ENCODE peak calls at places on chromosomes 2 and 18, in eight cellular contexts. A is astrocyte of the spinal cord, R is AG04450, X is cardiac fibroblast, Q is iPS DF 6.9, C is spleen, M is fibroblast of mammary gland, H is ovary. B is an unnamed sample.

GRCh38 chr18:36284671-36285295 is 12.7 kb upstream of the FHOD3 start:
- DNase-seq in A (peak), R (peak), X (peak), Q (no peak), C (no peak), M (peak), H (no peak), B (peak)

GRCh38 chr18:78986018-78986481 is 6.4 kb downstream of the SALL3 start:
- DNase-seq in A (peak), R (no peak), X (peak), Q (no peak), C (no peak), M (peak), H (no peak), B (peak)

GRCh38 chr2:23487735-23488492 is 102.9 kb downstream of the KLHL29 start:
- DNase-seq in A (peak), R (peak), X (peak), Q (no peak), C (peak), M (peak), H (no peak), B (peak)

GRCh38 chr18:46155652-46156051 is 51.5 kb downstream of the HAUS1 start:
- DNase-seq in A (peak), R (peak), X (peak), Q (no peak), C (no peak), M (peak), H (no peak), B (peak)

GRCh38 chr2:12675352-12675795 is 41.4 kb upstream of the TRIB2 start:
- DNase-seq in A (peak), R (no peak), X (peak), Q (no peak), C (no peak), M (peak), H (no peak), B (no peak)

GRCh38 chr2:174681983-174682577 is 82.2 kb downstream of the CHRNA1 start:
- DNase-seq in A (peak), R (no peak), X (peak), Q (no peak), C (peak), M (peak), H (peak), B (no peak)

GRCh38 chr18:22332590-22332989 is 85.1 kb downstream of the CTAGE1 start:
- DNase-seq in A (no peak), R (no peak), X (no peak), Q (no peak), C (no peak), M (no peak), H (no peak), B (peak)

GRCh38 chr18:4870177-4870773 is 326.8 kb downstream of the AKAIN1 start:
- DNase-seq in A (no peak), R (no peak), X (no peak), Q (no peak), C (no peak), M (peak), H (no peak), B (no peak)

GRCh38 chr2:181785677-181786344 is 105.5 kb upstream of the NEUROD1 start:
- DNase-seq in A (peak), R (no peak), X (no peak), Q (no peak), C (no peak), M (peak), H (no peak), B (no peak)

GRCh38 chr18:63395503-63395902 is 26.8 kb downstream of the VPS4B start:
- DNase-seq in A (no peak), R (no peak), X (no peak), Q (no peak), C (no peak), M (no peak), H (no peak), B (no peak)

DNA sequence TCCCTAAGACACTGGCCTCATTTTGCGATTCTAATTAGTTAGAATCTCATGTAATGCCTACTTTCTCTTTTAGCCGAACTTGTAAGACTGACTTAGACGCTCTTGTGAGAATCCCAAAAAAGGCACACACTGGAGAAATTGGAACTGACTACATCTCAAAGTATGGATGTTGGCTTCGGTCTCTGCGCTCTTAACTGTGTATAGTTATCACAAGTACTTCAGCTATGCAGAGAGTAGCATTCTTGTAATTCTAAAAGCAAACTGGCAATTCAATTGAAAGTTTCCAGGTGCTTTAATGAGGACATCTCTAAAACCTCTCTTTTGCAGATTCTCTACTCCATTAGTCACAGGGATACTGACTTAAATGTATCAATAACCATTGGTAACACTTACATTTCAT is 567.9 kb downstream of the DCC start:
- DNase-seq in A (no peak), R (no peak), X (no peak), Q (no peak), C (no peak), M (no peak), H (no peak), B (no peak)
- H3K4me3 ChIP-seq in A (no peak), R (no peak), X (no peak), Q (no peak), C (no peak), M (no peak), H (no peak), B (no peak)

DNA sequence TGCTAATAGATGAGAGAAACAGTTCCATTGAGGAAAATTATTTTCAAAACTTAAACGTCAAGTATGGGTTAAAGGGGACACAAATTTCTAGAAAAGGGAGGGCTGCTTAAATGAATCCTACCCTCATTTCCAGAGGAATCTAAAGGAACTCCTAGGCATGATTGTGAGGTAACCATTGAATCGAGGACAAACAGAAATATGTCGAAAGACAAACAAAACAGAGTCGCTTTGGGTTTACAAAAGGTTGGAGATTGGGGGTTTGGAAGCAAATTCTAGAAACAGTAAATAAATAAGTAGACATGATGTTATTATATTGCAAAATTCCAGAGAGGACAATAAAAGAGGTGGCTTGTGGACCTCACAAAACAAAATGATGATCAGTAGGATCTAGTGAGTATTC is 173.1 kb downstream of the FTCDNL1 start:
- DNase-seq in A (no peak), R (no peak), X (no peak), Q (no peak), C (no peak), M (no peak), H (no peak), B (no peak)
- H3K4me3 ChIP-seq in A (no peak), R (no peak), X (no peak), Q (no peak), C (no peak), M (no peak), H (no peak), B (no peak)

DNA sequence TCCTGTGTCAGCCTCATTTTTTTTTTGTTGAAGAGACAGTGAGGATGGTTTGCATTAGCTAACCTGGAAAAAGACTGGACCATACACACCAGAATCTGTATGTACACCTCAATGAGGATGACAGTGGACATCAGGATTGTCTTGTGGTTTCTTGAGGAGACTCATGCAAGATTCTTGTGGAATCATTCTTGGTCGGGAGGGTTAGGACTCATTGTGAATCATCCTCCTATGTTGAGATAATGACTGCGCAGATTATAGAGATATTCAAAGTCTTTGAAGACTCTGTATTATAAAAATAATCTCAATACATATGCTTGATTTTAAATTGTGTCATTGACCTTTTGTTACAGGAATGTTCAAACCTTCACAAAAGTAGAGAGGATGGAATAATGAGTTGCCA is 49.1 kb upstream of the DOCK10 start:
- DNase-seq in A (peak), R (peak), X (peak), Q (no peak), C (no peak), M (peak), H (no peak), B (no peak)
- H3K4me3 ChIP-seq in A (no peak), R (no peak), X (no peak), Q (no peak), C (no peak), M (no peak), H (no peak), B (no peak)

GRCh38 chr18:34222396-34223163 is 2.1 kb downstream of the NOL4 start:
- DNase-seq in A (peak), R (no peak), X (peak), Q (peak), C (peak), M (peak), H (no peak), B (no peak)

GRCh38 chr18:34223893-34224422 is 755 bp downstream of the NOL4 start:
- DNase-seq in A (peak), R (no peak), X (no peak), Q (no peak), C (no peak), M (no peak), H (no peak), B (no peak)

GRCh38 chr18:34223164-34223892 is 1.4 kb downstream of the NOL4 start:
- DNase-seq in A (peak), R (no peak), X (no peak), Q (peak), C (peak), M (no peak), H (no peak), B (no peak)

GRCh38 chr18:34224423-34225217 is at the start of gene NOL4:
- DNase-seq in A (peak), R (no peak), X (peak), Q (peak), C (peak), M (no peak), H (no peak), B (no peak)

DNA sequence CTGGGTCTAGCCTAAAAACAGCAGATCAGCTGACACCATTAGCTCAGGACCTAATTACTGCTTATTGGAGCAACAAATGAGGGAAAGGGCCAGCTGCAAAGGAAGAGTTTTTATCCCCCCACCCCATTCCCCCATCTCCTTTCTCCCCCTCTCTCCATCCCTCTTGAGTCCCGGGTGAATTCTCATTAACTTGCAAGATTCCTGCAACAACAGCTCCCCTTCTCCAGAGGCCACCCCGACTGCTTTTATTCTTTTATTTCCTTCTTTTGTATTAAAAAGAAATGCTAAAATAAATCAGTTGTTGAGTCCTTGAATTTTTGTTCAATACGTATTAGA is 473 bp upstream of the NOL4 start:
- DNase-seq in A (no peak), R (no peak), X (no peak), Q (no peak), C (no peak), M (no peak), H (no peak), B (no peak)
- H3K4me3 ChIP-seq in A (peak), R (no peak), X (no peak), Q (no peak), C (peak), M (no peak), H (peak), B (no peak)

GRCh38 chr18:12338382-12338781 is 30.3 kb downstream of the TUBB6 start:
- DNase-seq in A (no peak), R (no peak), X (no peak), Q (no peak), C (no peak), M (no peak), H (no peak), B (no peak)

GRCh38 chr18:12334280-12335262 is 26.5 kb downstream of the TUBB6 start:
- DNase-seq in A (no peak), R (no peak), X (no peak), Q (no peak), C (no peak), M (no peak), H (no peak), B (no peak)

GRCh38 chr18:12335503-12335902 is 27.5 kb downstream of the TUBB6 start:
- DNase-seq in A (no peak), R (no peak), X (no peak), Q (no peak), C (no peak), M (no peak), H (no peak), B (no peak)

GRCh38 chr18:12336887-12337286 is 28.8 kb downstream of the TUBB6 start:
- DNase-seq in A (peak), R (no peak), X (no peak), Q (no peak), C (no peak), M (peak), H (no peak), B (no peak)

DNA sequence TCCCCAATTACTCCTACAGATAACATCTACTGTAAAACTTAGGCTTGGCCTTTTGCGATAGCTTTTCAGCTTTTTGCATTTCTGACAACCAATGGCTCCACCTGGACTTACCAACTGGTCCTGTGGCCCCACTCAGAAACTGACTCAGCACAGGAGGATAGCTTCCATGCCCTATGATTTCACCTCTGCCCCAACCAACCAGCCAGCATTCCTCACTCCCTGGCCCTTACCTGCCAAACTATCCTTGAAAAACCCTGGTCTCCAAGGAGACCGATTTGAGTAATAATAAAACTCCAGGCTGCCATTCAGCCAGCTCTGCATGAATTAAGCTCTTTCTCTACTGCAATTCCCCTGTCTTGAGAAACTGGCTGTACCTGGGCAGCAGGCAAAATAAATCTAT is 28.2 kb downstream of the TUBB6 start:
- DNase-seq in A (no peak), R (no peak), X (no peak), Q (peak), C (no peak), M (no peak), H (no peak), B (no peak)
- H3K4me3 ChIP-seq in A (no peak), R (no peak), X (no peak), Q (no peak), C (no peak), M (no peak), H (no peak), B (no peak)

DNA sequence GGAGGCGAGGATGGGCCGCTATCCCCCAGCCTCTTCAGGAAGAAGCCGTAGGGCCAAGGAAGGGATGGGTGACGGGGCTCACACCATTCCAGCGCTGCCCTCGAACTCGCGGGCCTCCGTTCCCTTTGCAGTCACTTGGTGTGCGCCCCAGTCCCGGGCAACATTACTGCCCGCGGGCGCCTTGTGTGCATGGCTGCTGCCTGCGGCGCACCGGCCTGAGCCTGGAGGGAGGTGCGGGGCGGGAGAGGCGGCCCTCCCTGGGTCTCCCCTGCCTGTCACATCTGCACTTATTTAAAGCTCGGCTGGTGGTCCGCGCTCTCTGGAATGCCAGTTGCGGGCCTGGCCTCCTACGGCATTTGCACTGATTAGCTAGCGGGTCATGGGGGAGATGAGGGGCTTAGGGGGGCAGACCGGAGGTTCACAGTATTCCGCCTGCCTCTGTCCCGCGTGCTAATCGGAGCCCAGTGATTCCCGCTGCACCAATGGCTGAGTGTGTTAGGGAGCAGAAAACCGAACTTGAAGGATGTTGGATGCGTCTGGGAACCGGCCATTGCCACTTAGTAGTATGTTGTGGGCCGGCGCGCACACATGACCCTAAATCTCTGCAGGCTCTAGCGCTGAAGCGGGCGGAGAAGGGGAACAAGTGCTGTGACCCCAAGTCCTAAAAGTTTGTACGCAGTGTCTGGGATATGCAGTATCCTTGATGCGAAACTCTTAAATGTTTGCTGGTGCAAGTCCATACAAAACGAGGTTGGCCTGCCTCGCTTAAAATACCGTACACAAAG is 161.1 kb upstream of the SIX2 start:
- DNase-seq in A (no peak), R (no peak), X (no peak), Q (peak), C (no peak), M (no peak), H (no peak), B (no peak)
- H3K4me3 ChIP-seq in A (peak), R (no peak), X (peak), Q (peak), C (peak), M (no peak), H (no peak), B (no peak)

GRCh38 chr2:219440388-219441256 is 6.0 kb downstream of the SPEG start:
- DNase-seq in A (no peak), R (no peak), X (no peak), Q (no peak), C (no peak), M (peak), H (no peak), B (no peak)
- H3K4me3 ChIP-seq in A (no peak), R (peak), X (no peak), Q (no peak), C (no peak), M (no peak), H (peak), B (no peak)